ENCODE peak calls at places on chromosomes 6 and 20, in five cellular contexts. J, H, S, P and C are unnamed samples.

GRCh38 chr20:973785-974194 is 28.3 kb downstream of the RSPO4 start:
- DNase-seq in J (no peak), H (no peak), S (peak; percentile 37), P (peak; percentile 61), C (no peak)

GRCh38 chr20:50153153-50153499 is 397 bp downstream of the PEDS1 start:
- DNase-seq in J (no peak), H (no peak), S (no peak), P (no peak), C (no peak)

GRCh38 chr6:22098623-22099022 is 198.2 kb downstream of the PRL start:
- DNase-seq in J (no peak), H (no peak), S (no peak), P (no peak), C (no peak)

GRCh38 chr20:57539889-57540288 is 14.9 kb upstream of the CTCFL start:
- DNase-seq in J (no peak), H (no peak), S (no peak), P (no peak), C (no peak)

GRCh38 chr20:63591786-63592355 is 17.8 kb upstream of the HELZ2 start:
- DNase-seq in J (no peak), H (no peak), S (no peak), P (no peak), C (no peak)

GRCh38 chr6:5205035-5205469 is 55.7 kb downstream of the LYRM4 start:
- DNase-seq in J (peak; percentile 56), H (no peak), S (peak; percentile 55), P (no peak), C (peak; percentile 22)

GRCh38 chr6:28634758-28635546 is 109.3 kb downstream of the GPX5 start:
- DNase-seq in J (peak; percentile 59), H (no peak), S (peak; percentile 90), P (peak; percentile 55), C (no peak)

GRCh38 chr20:62063981-62064787 is 1.5 kb downstream of the TAF4 start:
- DNase-seq in J (peak; percentile 76), H (peak; percentile 71), S (no peak), P (peak; percentile 56), C (peak; percentile 58)

GRCh38 chr6:116278478-116278822 is 1.3 kb downstream of the TSPYL1 start:
- DNase-seq in J (no peak), H (no peak), S (no peak), P (no peak), C (no peak)

GRCh38 chr20:24634855-24635254 is 165.4 kb downstream of the SYNDIG1 start:
- DNase-seq in J (no peak), H (no peak), S (no peak), P (peak; percentile 31), C (no peak)

GRCh38 chr20:21360686-21361085 is 36.6 kb downstream of the NKX2-4 start:
- DNase-seq in J (no peak), H (no peak), S (no peak), P (no peak), C (no peak)

GRCh38 chr6:106163446-106163965 is 77.4 kb downstream of the PRDM1 start:
- DNase-seq in J (peak; percentile 59), H (peak; percentile 55), S (no peak), P (peak; percentile 39), C (no peak)

DNA sequence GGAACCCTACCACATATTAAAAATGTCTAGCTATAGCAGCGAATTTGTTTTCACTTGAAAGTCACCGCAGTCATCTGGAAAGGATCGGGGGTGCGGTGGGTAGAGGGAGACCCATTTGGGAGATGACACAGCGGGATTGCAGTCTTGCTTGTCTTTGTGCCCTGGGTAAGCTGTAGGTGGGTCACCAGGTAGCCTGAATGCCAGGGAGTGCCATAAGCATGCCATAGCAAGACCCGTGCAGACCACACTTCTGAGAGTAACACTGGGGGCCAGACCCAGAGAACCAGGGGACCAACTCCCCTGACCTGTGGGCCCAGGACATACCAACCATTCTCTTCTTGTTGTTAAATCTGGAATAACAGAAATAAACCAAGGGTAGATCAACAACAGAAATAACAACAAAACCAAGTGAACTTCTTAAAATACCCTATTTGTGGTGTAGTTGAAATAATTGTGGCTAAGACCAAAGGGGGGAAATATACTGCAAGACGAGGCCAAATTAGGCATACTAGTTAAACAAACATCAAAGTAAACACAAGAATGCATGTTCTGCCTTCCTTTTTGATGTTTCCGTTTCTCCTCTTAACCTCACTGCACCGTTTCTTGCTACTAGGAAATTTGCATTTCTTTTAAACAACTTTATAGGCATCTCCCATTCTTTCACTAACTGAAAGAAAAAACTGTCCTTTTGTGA is 128.1 kb downstream of the SASH1 start:
- DNase-seq in J (no peak), H (no peak), S (no peak), P (no peak), C (no peak)
- H3K27ac ChIP-seq in J (no peak overlapping the region), H (no peak overlapping the region), S (no peak overlapping the region), P (no peak overlapping the region), C (peak overlapping the region; percentile 66)

DNA sequence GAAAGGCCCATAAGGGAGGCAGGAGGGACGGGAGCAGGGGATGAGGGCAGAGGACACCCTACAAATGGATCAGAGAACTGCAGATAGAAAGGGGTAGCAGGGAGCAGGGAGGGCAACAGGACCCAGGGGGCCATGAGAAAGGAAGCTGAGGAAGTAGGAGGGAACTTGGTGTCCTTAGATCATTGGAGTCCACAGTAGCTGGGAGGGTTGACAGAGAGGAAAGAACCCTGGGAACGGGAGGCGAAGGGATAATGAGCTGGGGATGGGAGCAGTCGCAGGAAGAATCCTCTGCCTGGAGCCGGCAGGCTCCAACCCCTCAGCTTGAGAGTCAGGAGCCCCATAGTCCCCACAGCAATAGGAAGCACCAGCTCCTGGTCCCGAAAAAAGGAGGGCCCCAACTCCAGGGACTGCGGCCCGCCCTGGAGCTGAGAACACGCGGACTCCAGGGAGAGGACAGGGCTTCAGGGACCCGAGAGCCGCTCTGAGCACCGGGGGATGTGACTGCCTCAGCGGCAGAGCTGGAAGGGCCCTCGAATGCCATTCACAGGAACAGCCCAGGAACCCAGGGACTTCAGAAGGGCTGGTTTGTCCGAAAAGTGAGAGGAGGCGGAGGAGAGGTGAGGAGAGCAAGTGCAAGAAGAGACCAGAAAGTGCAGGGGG is 32.7 kb downstream of the HLA-A start:
- DNase-seq in J (no peak), H (no peak), S (no peak), P (peak; percentile 9), C (no peak)
- H3K4me3 ChIP-seq in J (peak overlapping the region; percentile 44), H (peak overlapping the region; percentile 62), S (no peak overlapping the region), P (no peak overlapping the region), C (peak overlapping the region; percentile 74)

GRCh38 chr6:157768304-157768703 is 54.7 kb upstream of the SNX9 start:
- DNase-seq in J (no peak), H (no peak), S (no peak), P (no peak), C (no peak)

GRCh38 chr6:157767757-157768156 is 55.3 kb upstream of the SNX9 start:
- DNase-seq in J (no peak), H (no peak), S (no peak), P (no peak), C (no peak)

GRCh38 chr6:157768863-157769551 is 54.0 kb upstream of the SNX9 start:
- DNase-seq in J (no peak), H (no peak), S (no peak), P (no peak), C (no peak)

GRCh38 chr6:157770946-157771345 is 52.1 kb upstream of the SNX9 start:
- DNase-seq in J (no peak), H (no peak), S (no peak), P (no peak), C (no peak)

DNA sequence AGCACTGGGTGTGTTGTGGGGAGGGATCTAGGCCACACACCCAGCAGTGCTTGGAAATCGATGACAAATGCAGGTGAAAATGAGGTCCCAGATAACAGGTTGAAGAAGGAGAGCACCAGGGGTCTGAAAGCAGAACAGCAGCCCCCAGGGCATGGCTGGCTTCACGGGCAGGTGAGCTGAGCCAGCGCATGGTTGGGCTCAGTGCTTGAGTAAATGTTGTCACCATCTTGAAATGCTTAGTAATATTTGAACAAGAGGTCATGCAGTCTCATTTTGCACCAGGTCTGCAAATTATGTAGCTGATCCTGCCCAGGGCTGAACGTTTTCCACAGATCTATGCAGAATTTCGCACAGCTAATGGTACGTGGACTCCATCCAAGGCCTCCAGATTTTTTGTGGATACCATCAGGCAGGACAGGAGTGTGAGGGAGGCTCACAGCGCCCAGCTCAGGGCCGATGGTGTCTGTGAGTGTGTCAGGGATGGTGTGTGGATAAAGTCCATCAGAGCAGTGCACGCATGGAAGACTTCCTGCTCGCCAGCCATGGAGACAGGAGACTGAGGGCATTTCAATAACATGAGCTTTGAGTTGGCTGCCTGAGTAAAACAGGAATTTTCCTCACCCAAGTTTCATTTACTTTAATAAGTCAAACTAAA is 53.1 kb upstream of the SNX9 start:
- DNase-seq in J (no peak), H (no peak), S (no peak), P (no peak), C (no peak)
- H3K27ac ChIP-seq in J (no peak overlapping the region), H (no peak overlapping the region), S (no peak overlapping the region), P (no peak overlapping the region), C (no peak overlapping the region)

GRCh38 chr6:76719449-76719848 is 647.0 kb upstream of the IMPG1 start:
- DNase-seq in J (no peak), H (no peak), S (no peak), P (no peak), C (no peak)
- H3K4me3 ChIP-seq in J (no peak overlapping the region), H (no peak overlapping the region), S (no peak overlapping the region), P (no peak overlapping the region), C (no peak overlapping the region)